ENCODE peak calls at places on chromosomes 1 and 21, in six cellular contexts. J is stimulated activated CD4-positive, alpha-beta T cell treated with anti-CD3 and anti-CD28 coated beads, TNF-alpha, amount 100 ng/mL, for 4 hours; B is cerebellar cortex; N is fibroblast of gingiva; P is mesendoderm; T is choroid plexus epithelial cell. X is an unnamed sample.

GRCh38 chr1:172342584-172343245 is 77.8 kb upstream of the C1orf105 start:
- DNase-seq in J (no peak), B (no peak), N (no peak), P (no peak), T (no peak), X (no peak)

GRCh38 chr1:45620588-45621500 is 3.0 kb downstream of the CCDC17 start:
- DNase-seq in J (no peak), B (no peak), N (no peak), P (no peak), T (no peak), X (no peak)

GRCh38 chr1:31655756-31656155 is 11.1 kb upstream of the PEF1 start:
- DNase-seq in J (no peak), B (no peak), N (no peak), P (no peak), T (no peak), X (no peak)

GRCh38 chr1:161225178-161225533 is 704 bp upstream of the TOMM40L start:
- DNase-seq in J (no peak), B (no peak), N (no peak), P (no peak), T (no peak), X (no peak)

GRCh38 chr21:16370176-16370575 is 640.4 kb downstream of the USP25 start:
- DNase-seq in J (no peak), B (no peak), N (no peak), P (no peak), T (no peak), X (no peak)

GRCh38 chr1:245701631-245702030 is 546.8 kb downstream of the KIF26B start:
- DNase-seq in J (no peak), B (no peak), N (no peak), P (no peak), T (no peak), X (no peak)

GRCh38 chr1:153727463-153728304 is at the start of gene INTS3:
- DNase-seq in J (peak), B (peak), N (peak), P (peak), T (peak), X (peak)

GRCh38 chr1:179007233-179007632 is 18.5 kb upstream of the FAM20B start:
- DNase-seq in J (no peak), B (no peak), N (no peak), P (no peak), T (no peak), X (no peak)

GRCh38 chr1:39001516-39002389 is 10.7 kb downstream of the AKIRIN1 start:
- DNase-seq in J (no peak), B (no peak), N (no peak), P (no peak), T (no peak), X (no peak)

GRCh38 chr1:15938628-15939161 is 37.2 kb downstream of the ZBTB17 start:
- DNase-seq in J (no peak), B (no peak), N (no peak), P (no peak), T (no peak), X (no peak)

GRCh38 chr1:47432071-47433036 is 5.5 kb upstream of the FOXD2 start:
- DNase-seq in J (peak), B (peak), N (peak), P (peak), T (peak), X (peak)

GRCh38 chr1:185534806-185535205 is 199.4 kb upstream of the HMCN1 start:
- DNase-seq in J (no peak), B (no peak), N (no peak), P (no peak), T (no peak), X (no peak)

GRCh38 chr21:37620401-37620800 is 253.8 kb downstream of the DYRK1A start:
- DNase-seq in J (no peak), B (no peak), N (no peak), P (no peak), T (no peak), X (no peak)

GRCh38 chr1:199247891-199248290 is 609.1 kb downstream of the PTPRC start:
- DNase-seq in J (no peak), B (no peak), N (no peak), P (no peak), T (no peak), X (no peak)

X was measured in IMR-90.